ENCODE peak calls at places on chromosome 13, in eight cellular contexts. M is fibroblast of lung, P is omental fat pad, I is GM23338, U is WERI-Rb-1, W is DND-41, E is cardiac fibroblast, Q is kidney. A is an unnamed sample.

GRCh38 chr13:26184791-26185250 is 37.3 kb downstream of the RNF6 start:
- DNase-seq in W (peak; percentile 69), M (peak; percentile 57), P (no peak), U (peak; percentile 85), I (peak; percentile 65), Q (no peak), E (peak; percentile 84), A (peak; percentile 69)

GRCh38 chr13:106810069-106810468 is 242.1 kb upstream of the ARGLU1 start:
- DNase-seq in W (no peak), U (no peak), P (no peak), I (no peak), E (no peak), Q (no peak), M (no peak), A (no peak)

GRCh38 chr13:50917572-50917971 is 8.0 kb downstream of the RNASEH2B start:
- DNase-seq in M (no peak), I (no peak), E (no peak), P (no peak), U (no peak), W (no peak), Q (no peak), A (no peak)

GRCh38 chr13:27022571-27023311 is 148.9 kb downstream of the USP12 start:
- DNase-seq in I (no peak), M (peak; percentile 71), P (no peak), W (no peak), E (peak; percentile 20), Q (no peak), U (peak; percentile 8), A (no peak)

GRCh38 chr13:61316647-61317046 is 99.0 kb downstream of the PCDH20 start:
- DNase-seq in W (no peak), E (no peak), I (peak; percentile 24), P (no peak), U (no peak), M (no peak), Q (no peak), A (no peak)

GRCh38 chr13:48656621-48657020 is 2.9 kb downstream of the CYSLTR2 start:
- DNase-seq in U (no peak), I (no peak), E (no peak), Q (no peak), W (no peak), P (no peak), M (no peak), A (no peak)

GRCh38 chr13:75985132-75985531 is 349.0 kb downstream of the LMO7 start:
- DNase-seq in E (no peak), P (no peak), M (no peak), U (no peak), W (no peak), I (no peak), Q (no peak), A (no peak)

GRCh38 chr13:88086577-88086976 is 415.4 kb downstream of the SLITRK5 start:
- DNase-seq in I (no peak), Q (no peak), P (no peak), U (no peak), E (no peak), W (no peak), M (peak; percentile 50), A (no peak)

GRCh38 chr13:20336761-20337160 is 104.6 kb upstream of the GJB6 start:
- DNase-seq in I (no peak), E (no peak), W (no peak), M (no peak), Q (no peak), P (no peak), U (no peak), A (no peak)

GRCh38 chr13:42892760-42893159 is 99.3 kb downstream of the EPSTI1 start:
- DNase-seq in M (no peak), E (peak; percentile 89), Q (no peak), U (no peak), W (no peak), I (no peak), P (no peak), A (no peak)

GRCh38 chr13:43686557-43686956 is 100.2 kb downstream of the ENOX1 start:
- DNase-seq in M (peak; percentile 80), Q (no peak), E (peak; percentile 98), U (no peak), W (no peak), P (peak; percentile 22), I (no peak), A (no peak)

GRCh38 chr13:45297456-45298205 is 43.4 kb downstream of the TPT1 start:
- DNase-seq in M (no peak), Q (no peak), W (no peak), I (no peak), P (no peak), E (no peak), U (no peak), A (no peak)

GRCh38 chr13:49220856-49221614 is 897 bp downstream of the MLNR start:
- DNase-seq in Q (no peak), P (no peak), M (peak; percentile 16), W (no peak), E (peak; percentile 19), I (peak; percentile 57), U (no peak), A (peak; percentile 31)

GRCh38 chr13:44755872-44756271 is 179.7 kb upstream of the TSC22D1 start:
- DNase-seq in U (no peak), M (peak; percentile 90), I (no peak), W (no peak), P (no peak), Q (no peak), E (peak; percentile 66), A (no peak)

GRCh38 chr13:32150239-32150638 is 118.7 kb downstream of the FRY start:
- DNase-seq in M (peak; percentile 29), P (no peak), U (no peak), W (no peak), I (no peak), E (peak; percentile 7), Q (no peak), A (no peak)

GRCh38 chr13:95858286-95859075 is 181.5 kb downstream of the DNAJC3 start:
- DNase-seq in P (no peak), E (peak; percentile 85), W (no peak), I (no peak), U (no peak), Q (no peak), M (peak; percentile 57), A (no peak)

GRCh38 chr13:94660695-94661324 is 51.5 kb downstream of the SOX21 start:
- DNase-seq in Q (no peak), P (no peak), M (peak; percentile 11), I (peak; percentile 75), E (peak; percentile 42), U (peak; percentile 33), W (no peak), A (no peak)

GRCh38 chr13:94657167-94657566 is 55.2 kb downstream of the SOX21 start:
- DNase-seq in E (peak; percentile 66), P (no peak), M (peak; percentile 30), Q (no peak), I (no peak), W (no peak), U (no peak), A (no peak)

GRCh38 chr13:94661396-94661795 is 50.9 kb downstream of the SOX21 start:
- DNase-seq in M (no peak), W (no peak), U (no peak), E (no peak), Q (no peak), P (no peak), I (no peak), A (no peak)

GRCh38 chr13:94658926-94659649 is 53.3 kb downstream of the SOX21 start:
- DNase-seq in P (no peak), Q (no peak), M (no peak), W (no peak), I (peak; percentile 59), U (peak; percentile 25), E (no peak), A (no peak)

GRCh38 chr13:94656766-94657165 is 55.1 kb downstream of the GPR180 start:
- DNase-seq in Q (no peak), W (no peak), U (no peak), E (peak; percentile 92), P (no peak), M (peak; percentile 96), I (peak; percentile 6), A (peak; percentile 17)
- TF ChIP-seq CTCF in Q (no peak), W (no peak), U (no peak), E (peak; percentile 36), P (no peak), M (peak; percentile 16), I (no peak), A (no peak)

DNA sequence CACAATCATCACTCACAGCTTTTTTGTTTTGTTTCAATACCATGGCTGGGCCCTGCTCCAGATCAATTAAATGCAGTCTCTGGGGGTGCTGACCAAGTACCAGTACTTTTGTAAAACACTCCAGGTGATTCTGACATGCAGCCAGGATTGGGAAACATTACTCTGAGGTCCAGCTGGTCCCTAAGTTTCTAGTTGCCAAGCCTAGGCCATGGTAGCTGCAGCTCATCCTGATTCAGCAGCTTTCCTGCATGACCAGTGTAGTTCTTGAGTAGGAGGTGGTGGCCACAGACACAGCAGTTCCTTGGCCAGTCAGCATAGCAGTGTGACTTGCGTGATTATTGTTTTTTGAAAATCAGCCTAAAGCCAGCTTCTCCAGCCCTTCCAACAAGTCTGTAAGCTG is 859.1 kb downstream of the DIAPH3 start:
- DNase-seq in P (no peak), I (no peak), E (no peak), W (no peak), Q (no peak), U (no peak), M (no peak), A (no peak)
- TF ChIP-seq CTCF in P (no peak), I (no peak), E (no peak), W (no peak), Q (no peak), U (no peak), M (no peak), A (no peak)

GRCh38 chr13:109307027-109307426 is 479.4 kb downstream of the IRS2 start:
- DNase-seq in Q (no peak), M (peak; percentile 62), I (no peak), W (no peak), U (no peak), E (no peak), P (no peak), A (no peak)

GRCh38 chr13:109314101-109314500 is 472.3 kb downstream of the IRS2 start:
- DNase-seq in E (no peak), M (no peak), Q (no peak), I (no peak), W (no peak), U (no peak), P (no peak), A (no peak)

GRCh38 chr13:109315481-109315880 is 470.9 kb downstream of the IRS2 start:
- DNase-seq in M (no peak), U (no peak), E (no peak), Q (no peak), I (no peak), P (no peak), W (no peak), A (no peak)

GRCh38 chr13:109312399-109312798 is 474.0 kb downstream of the IRS2 start:
- DNase-seq in E (no peak), W (no peak), M (no peak), I (no peak), U (no peak), P (no peak), Q (no peak), A (no peak)

GRCh38 chr13:109309625-109310363 is 476.6 kb downstream of the IRS2 start:
- DNase-seq in Q (no peak), E (no peak), P (no peak), U (no peak), I (no peak), M (no peak), W (no peak), A (no peak)
- TF ChIP-seq CTCF in Q (no peak), E (no peak), P (no peak), U (no peak), I (no peak), M (no peak), W (no peak), A (no peak)

GRCh38 chr13:35712907-35713685 is 236.6 kb upstream of the MAB21L1 start:
- DNase-seq in I (peak; percentile 29), Q (no peak), P (no peak), U (no peak), M (peak; percentile 54), E (peak; percentile 42), W (no peak), A (no peak)
- TF ChIP-seq CTCF in I (no peak), Q (no peak), P (no peak), U (no peak), M (no peak), E (no peak), W (no peak), A (no peak)